ENCODE peak calls at places on chromosomes 13 and 19, in seven cellular contexts. B is pancreas, C is tibial nerve, D is colonic mucosa, R is brain microvascular endothelial cell, Q is breast epithelium, K is choroid plexus epithelial cell. Y is an unnamed sample.

GRCh38 chr13:23352161-23352560 is 81.3 kb downstream of the SACS start:
- DNase-seq in D (no peak), K (no peak), C (no peak), R (no peak), Q (no peak), B (no peak), Y (no peak)

GRCh38 chr19:51075998-51076397 is 6.7 kb downstream of the KLK14 start:
- DNase-seq in R (no peak), K (no peak), Q (no peak), D (no peak), B (no peak), C (no peak), Y (no peak)

GRCh38 chr13:98576215-98576945 is 527 bp downstream of the STK24 start:
- DNase-seq in B (peak), Q (peak), D (peak), R (no peak), C (no peak), K (no peak), Y (peak)

GRCh38 chr19:10262771-10263170 is 8.1 kb upstream of the ICAM1 start:
- DNase-seq in R (no peak), D (no peak), K (peak), C (no peak), B (no peak), Q (no peak), Y (no peak)

GRCh38 chr19:4385291-4386037 is 14.9 kb downstream of the SH3GL1 start:
- DNase-seq in D (no peak), K (no peak), C (no peak), B (no peak), R (no peak), Q (no peak), Y (no peak)

GRCh38 chr13:51317262-51317661 is 22.2 kb upstream of the SERPINE3 start:
- DNase-seq in D (no peak), C (no peak), B (no peak), Q (no peak), K (no peak), R (peak), Y (no peak)

GRCh38 chr13:38921081-38921480 is 69.5 kb downstream of the STOML3 start:
- DNase-seq in K (no peak), B (no peak), D (no peak), R (no peak), C (no peak), Q (no peak), Y (no peak)

GRCh38 chr13:50481936-50482335 is 361.6 kb downstream of the DLEU7 start:
- DNase-seq in Q (no peak), K (no peak), R (no peak), D (no peak), B (no peak), C (no peak), Y (no peak)

GRCh38 chr13:98730441-98730840 is 22.0 kb downstream of the SLC15A1 start:
- DNase-seq in C (no peak), R (no peak), B (no peak), K (no peak), Q (no peak), D (no peak), Y (no peak)

GRCh38 chr13:108272333-108272732 is 2.8 kb downstream of the TNFSF13B start:
- DNase-seq in B (no peak), Q (no peak), C (no peak), K (peak), D (no peak), R (no peak), Y (no peak)

GRCh38 chr13:94712812-94713555 is 639 bp upstream of the SOX21 start:
- DNase-seq in Q (no peak), R (no peak), B (no peak), D (no peak), K (peak), C (no peak), Y (peak)

GRCh38 chr19:4575978-4576933 is 16.8 kb upstream of the SEMA6B start:
- DNase-seq in C (peak), K (peak), B (peak), D (peak), Q (peak), R (peak), Y (peak)

GRCh38 chr13:79385694-79386093 is 20.4 kb downstream of the RBM26 start:
- DNase-seq in C (no peak), K (peak), D (no peak), R (no peak), B (no peak), Q (no peak), Y (no peak)

GRCh38 chr19:40751065-40751923 is at the start of gene SNRPA:
- DNase-seq in C (peak), R (peak), K (peak), B (peak), Q (peak), D (peak), Y (peak)

GRCh38 chr13:42968906-42969305 is 23.1 kb downstream of the EPSTI1 start:
- DNase-seq in K (no peak), B (no peak), R (no peak), Q (peak), C (no peak), D (peak), Y (no peak)

GRCh38 chr19:54439174-54439851 is 9.7 kb upstream of the LENG8 start:
- DNase-seq in D (no peak), B (peak), R (peak), K (peak), C (no peak), Q (peak), Y (peak)

GRCh38 chr19:15935167-15935702 is 906 bp upstream of the CYP4F11 start:
- DNase-seq in K (no peak), D (no peak), Q (no peak), R (no peak), C (no peak), B (no peak), Y (no peak)

GRCh38 chr19:46015961-46016425 is 6.9 kb downstream of the PGLYRP1 start:
- DNase-seq in K (no peak), R (no peak), D (no peak), Q (no peak), C (no peak), B (no peak), Y (no peak)

GRCh38 chr19:38877781-38878574 is at the start of gene RINL:
- DNase-seq in C (no peak), K (no peak), B (no peak), D (peak), R (no peak), Q (no peak), Y (no peak)

GRCh38 chr13:43422061-43422460 is 364.7 kb downstream of the ENOX1 start:
- DNase-seq in D (no peak), B (no peak), C (no peak), R (no peak), Q (no peak), K (no peak), Y (no peak)

GRCh38 chr13:41500501-41500900 is 43.2 kb downstream of the RGCC start:
- DNase-seq in K (no peak), R (no peak), C (no peak), D (no peak), B (no peak), Q (no peak), Y (no peak)

GRCh38 chr13:38899581-38899980 is 91.0 kb downstream of the STOML3 start:
- DNase-seq in C (no peak), K (no peak), Q (no peak), B (no peak), D (no peak), R (no peak), Y (no peak)

GRCh38 chr19:996051-996838 is 4.0 kb upstream of the GRIN3B start:
- DNase-seq in K (peak), R (peak), C (no peak), D (peak), Q (peak), B (no peak), Y (peak)

GRCh38 chr19:45496349-45496953 is 396 bp downstream of the RTN2 start:
- DNase-seq in Q (no peak), K (no peak), D (peak), R (no peak), C (no peak), B (peak), Y (no peak)

GRCh38 chr19:39499082-39499642 is 415 bp downstream of the DLL3 start:
- DNase-seq in Q (no peak), R (no peak), D (no peak), B (no peak), K (peak), C (no peak), Y (peak)

GRCh38 chr19:805600-806550 is 8.6 kb downstream of the PTBP1 start:
- DNase-seq in C (no peak), R (no peak), D (no peak), B (no peak), K (no peak), Q (no peak), Y (no peak)

GRCh38 chr13:97275775-97276501 is 53.8 kb downstream of the MBNL2 start:
- DNase-seq in K (no peak), C (no peak), D (no peak), Q (no peak), R (no peak), B (no peak), Y (peak)

GRCh38 chr19:13788991-13789390 is 6.3 kb upstream of the ZSWIM4 start:
- DNase-seq in K (peak), B (no peak), C (no peak), R (peak), Q (peak), D (no peak), Y (peak)

GRCh38 chr19:29665826-29666633 is 769 bp downstream of the PLEKHF1 start:
- DNase-seq in R (peak), Q (no peak), C (no peak), D (peak), K (no peak), B (no peak), Y (peak)

GRCh38 chr13:23824355-23824754 is 64.8 kb downstream of the MIPEP start:
- DNase-seq in Q (no peak), D (no peak), K (no peak), B (no peak), R (no peak), C (no peak), Y (peak)

GRCh38 chr19:48512504-48513288 is 1.1 kb upstream of the LMTK3 start:
- DNase-seq in Q (no peak), D (no peak), R (no peak), C (no peak), B (no peak), K (no peak), Y (no peak)
- H3K4me3 ChIP-seq in Q (no peak), D (peak), R (no peak), C (no peak), B (no peak), K (no peak), Y (peak)

GRCh38 chr19:3281026-3281425 is 56.6 kb downstream of the CELF5 start:
- DNase-seq in B (no peak), Q (no peak), C (no peak), D (no peak), K (no peak), R (no peak), Y (no peak)
- TF ChIP-seq CTCF in B (no peak), Q (no peak), C (no peak), D (no peak), K (no peak), R (no peak), Y (no peak)

DNA sequence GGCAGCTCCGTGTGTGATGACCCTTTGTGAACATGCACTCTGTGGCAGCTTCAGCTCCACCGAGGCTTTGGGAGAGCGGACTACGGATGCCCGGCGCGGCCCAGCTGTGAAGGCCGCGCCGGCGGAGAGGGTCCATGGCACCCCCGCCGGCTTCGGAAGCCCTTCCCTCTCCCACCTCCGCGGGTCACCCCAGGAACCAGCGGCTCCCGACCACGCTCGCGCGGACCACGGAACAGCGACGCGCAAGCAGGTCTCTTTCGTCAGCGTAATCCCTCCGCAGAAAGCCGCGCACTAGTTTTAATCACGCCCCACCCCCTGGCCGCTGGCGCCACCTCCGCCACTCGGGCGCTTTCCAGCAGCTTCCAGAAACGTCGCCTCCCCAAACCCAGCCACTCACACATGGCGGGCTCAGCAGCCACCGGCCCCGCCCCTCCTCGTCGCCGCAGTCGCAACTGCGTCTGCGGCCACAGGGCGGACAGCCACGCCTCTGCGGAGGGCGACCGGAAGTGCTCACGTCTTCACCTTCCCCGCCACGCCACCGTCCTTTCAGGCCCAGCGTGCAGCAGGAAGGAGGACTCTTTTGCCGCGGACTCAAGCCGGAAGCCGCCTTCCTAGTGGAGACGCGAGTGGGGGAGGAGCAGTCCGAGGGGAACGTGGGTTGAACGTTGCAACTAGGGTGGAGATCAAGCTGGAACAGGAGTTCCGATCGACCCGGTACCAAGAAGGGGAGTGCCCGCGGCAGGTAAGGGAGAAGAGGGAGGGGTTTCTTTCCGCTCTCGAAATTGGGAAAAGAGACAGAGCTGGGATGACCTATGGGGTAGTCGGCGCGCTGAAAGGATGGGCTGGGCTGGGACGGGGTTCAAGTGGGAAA is at the start of gene USPL1:
- DNase-seq in B (peak), D (peak), Q (peak), R (peak), C (peak), K (peak), Y (peak)
- H3K4me3 ChIP-seq in B (peak), D (peak), Q (peak), R (peak), C (peak), K (peak), Y (peak)

DNA sequence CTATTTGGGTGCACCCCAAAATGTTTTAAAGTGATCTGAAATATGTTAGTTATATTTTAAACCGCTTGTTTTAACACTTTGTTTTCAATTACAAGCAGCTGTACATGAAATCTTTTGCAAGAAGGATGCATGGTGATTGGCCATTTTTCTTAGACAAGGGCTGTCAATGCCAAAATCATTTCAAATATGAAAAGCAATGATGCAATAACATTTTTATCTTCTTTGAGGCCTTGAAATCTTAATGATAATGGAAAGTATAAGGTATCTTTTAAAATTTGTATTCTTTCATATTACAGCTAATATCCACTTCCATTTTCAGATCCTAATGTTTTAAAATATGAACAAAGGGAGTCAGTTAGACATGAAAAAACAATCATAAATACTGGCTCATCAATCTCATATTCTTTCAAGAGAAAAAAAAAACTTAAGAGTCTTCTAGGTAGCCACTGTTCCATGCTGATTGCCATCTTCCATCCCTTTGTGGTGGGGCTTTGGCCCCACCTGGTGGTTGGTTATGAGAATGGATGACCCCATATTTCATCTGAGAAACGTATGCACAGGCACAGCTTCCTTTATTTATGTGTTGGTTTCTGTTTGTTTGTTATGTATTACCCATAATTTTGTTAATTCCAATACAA is 330.3 kb upstream of the MIR17HG start:
- DNase-seq in B (peak), C (no peak), R (peak), D (peak), K (peak), Q (no peak), Y (peak)
- TF ChIP-seq CTCF in B (peak), C (peak), R (peak), D (peak), K (peak), Q (peak), Y (peak)

GRCh38 chr13:114102521-114103288 is 29.7 kb downstream of the RASA3 start:
- DNase-seq in R (no peak), Q (no peak), D (no peak), C (peak), K (no peak), B (no peak), Y (no peak)

GRCh38 chr13:114100446-114101320 is 31.7 kb downstream of the RASA3 start:
- DNase-seq in Q (no peak), B (peak), R (no peak), K (no peak), C (peak), D (no peak), Y (no peak)

GRCh38 chr13:114101325-114101821 is 31.1 kb downstream of the RASA3 start:
- DNase-seq in C (peak), R (no peak), B (no peak), K (no peak), Q (no peak), D (no peak), Y (no peak)

GRCh38 chr13:114099918-114100445 is 32.4 kb downstream of the RASA3 start:
- DNase-seq in R (no peak), C (peak), D (no peak), B (no peak), K (peak), Q (no peak), Y (peak)

DNA sequence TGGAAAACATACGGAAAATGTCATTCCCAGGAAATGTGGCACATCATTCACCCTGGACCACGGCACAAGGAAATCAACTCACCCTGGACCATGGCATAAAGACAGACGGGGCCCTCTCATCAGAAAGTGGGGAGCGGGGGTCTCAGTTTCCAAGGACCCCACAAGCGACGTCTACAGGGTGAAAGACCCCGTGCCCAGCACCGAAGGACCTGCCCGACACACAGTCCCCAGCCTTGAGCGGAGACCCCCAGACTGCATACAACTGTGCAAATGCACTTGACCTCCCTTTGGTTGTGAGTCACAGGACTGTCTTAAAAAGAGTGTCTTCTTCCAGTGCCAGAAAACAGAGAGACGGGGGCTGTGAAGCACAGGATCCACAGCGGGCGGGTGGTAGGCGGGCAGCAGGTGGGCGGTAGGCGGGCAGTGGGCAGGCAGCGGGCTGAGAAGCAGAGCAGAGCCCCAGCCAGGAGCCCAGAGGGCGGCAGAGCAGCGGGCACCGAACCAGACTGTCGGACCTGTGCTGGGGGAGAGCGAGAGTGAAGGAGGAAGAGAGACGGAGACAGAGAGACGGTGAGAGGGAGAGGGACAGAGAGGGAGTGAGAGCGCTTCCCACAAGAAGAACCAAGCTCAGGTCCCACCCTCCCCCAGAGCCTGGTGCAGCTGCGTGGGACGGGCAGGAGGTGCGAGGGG is 30.4 kb downstream of the RASA3 start:
- DNase-seq in B (no peak), D (no peak), Q (no peak), C (peak), R (no peak), K (no peak), Y (no peak)
- H3K4me3 ChIP-seq in B (no peak), D (no peak), Q (no peak), C (no peak), R (no peak), K (no peak), Y (no peak)

DNA sequence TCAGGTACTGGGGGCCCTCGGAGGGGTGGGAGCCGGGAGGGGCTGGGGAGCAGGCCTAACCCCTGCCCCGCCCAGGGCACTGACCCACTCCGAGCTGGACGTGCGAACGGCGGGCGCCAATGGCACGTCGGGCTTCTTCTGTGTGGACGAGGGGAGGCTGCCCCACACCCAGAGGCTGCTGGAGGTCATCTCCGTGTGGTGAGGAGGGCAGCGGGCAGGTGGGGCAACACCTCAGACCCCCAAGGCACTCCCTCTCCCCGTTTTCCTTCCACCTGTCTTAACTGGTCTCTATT is 18.2 kb downstream of the HPN start:
- DNase-seq in Q (no peak), B (no peak), C (no peak), R (no peak), D (no peak), K (no peak), Y (no peak)
- TF ChIP-seq CTCF in Q (no peak), B (no peak), C (no peak), R (no peak), D (no peak), K (no peak), Y (no peak)

DNA sequence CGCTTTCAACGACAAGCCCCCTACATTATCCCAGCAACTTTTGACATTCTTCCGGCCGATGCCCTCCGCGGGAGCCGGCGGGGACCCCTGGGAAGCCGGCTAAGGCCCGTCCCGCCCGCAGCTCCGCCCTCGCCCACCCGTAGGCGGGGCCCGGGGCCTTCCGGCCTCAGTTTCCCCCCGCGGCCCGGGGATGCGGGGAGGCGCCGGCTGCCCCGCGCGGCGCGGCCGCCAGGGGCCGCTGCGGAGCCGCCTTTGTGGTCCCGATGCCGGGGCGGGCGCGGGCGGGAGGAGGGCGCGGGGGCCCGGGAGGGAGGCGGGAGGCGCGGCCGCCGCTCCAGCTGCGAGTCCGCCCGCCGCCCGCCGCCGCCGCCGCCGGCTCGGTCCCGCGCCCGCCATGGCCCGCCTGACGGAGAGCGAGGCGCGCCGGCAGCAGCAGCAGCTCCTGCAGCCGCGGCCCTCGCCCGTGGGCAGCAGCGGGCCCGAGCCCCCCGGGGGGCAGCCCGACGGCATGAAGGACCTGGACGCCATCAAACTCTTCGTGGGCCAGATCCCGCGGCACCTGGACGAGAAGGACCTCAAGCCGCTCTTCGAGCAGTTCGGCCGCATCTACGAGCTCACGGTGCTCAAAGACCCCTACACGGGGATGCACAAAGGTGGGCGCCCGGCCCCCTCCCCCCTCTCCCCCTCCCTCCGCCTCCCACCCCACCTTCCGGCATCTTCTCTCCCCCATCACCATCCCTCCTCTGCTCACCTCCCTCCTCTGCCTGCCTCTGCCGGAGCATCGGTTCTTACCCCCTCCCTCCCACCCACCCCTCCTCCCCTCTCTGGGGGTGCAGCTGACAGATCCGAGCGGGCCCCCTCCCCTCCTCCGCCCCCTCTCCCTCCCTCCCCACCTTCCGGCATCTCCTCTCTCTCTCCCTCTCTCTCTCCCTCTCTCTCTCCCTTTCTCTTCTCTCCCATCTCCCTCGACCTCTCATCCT is at the start of gene CELF5:
- DNase-seq in D (peak), K (peak), R (no peak), C (no peak), B (peak), Q (peak), Y (peak)
- H3K4me3 ChIP-seq in D (no peak), K (no peak), R (no peak), C (no peak), B (no peak), Q (no peak), Y (peak)